ENCODE peak calls at places on chromosome 9, in seven cellular contexts. Q is breast epithelium, U is heart left ventricle, H is tibial nerve, A is adrenal gland, V is K562, T is transverse colon. J is an unnamed sample. For H3K27me3, the result is how much of the 10 kb centered on the place peaks cover.

GRCh38 chr9:21030389-21031035 is 928 bp downstream of the HACD4 start:
- DNase-seq in Q (no peak), U (no peak), H (no peak), A (no peak), V (no peak), T (no peak), J (no peak)

GRCh38 chr9:129498451-129499376 is 122.2 kb downstream of the C9orf50 start:
- DNase-seq in Q (no peak), U (peak), H (no peak), A (no peak), V (no peak), T (no peak), J (no peak)

GRCh38 chr9:35338561-35339274 is 151.2 kb upstream of the RUSC2 start:
- DNase-seq in Q (no peak), U (no peak), H (no peak), A (no peak), V (no peak), T (no peak), J (no peak)

GRCh38 chr9:79083621-79084020 is 488.1 kb upstream of the TLE4 start:
- DNase-seq in Q (no peak), U (no peak), H (no peak), A (no peak), V (no peak), T (no peak), J (no peak)

GRCh38 chr9:97398999-97399758 is 12.7 kb upstream of the TDRD7 start:
- DNase-seq in Q (peak), U (peak), H (no peak), A (peak), V (peak), T (peak), J (peak)

GRCh38 chr9:128120741-128121465 is 6.6 kb downstream of the PTGES2 start:
- DNase-seq in Q (no peak), U (peak), H (no peak), A (no peak), V (no peak), T (peak), J (no peak)

GRCh38 chr9:73239868-73240267 is 88.2 kb downstream of the ANXA1 start:
- DNase-seq in Q (no peak), U (no peak), H (no peak), A (no peak), V (no peak), T (no peak), J (no peak)

GRCh38 chr9:18980124-18980660 is 52.8 kb downstream of the SAXO1 start:
- DNase-seq in Q (no peak), U (no peak), H (no peak), A (no peak), V (no peak), T (no peak), J (no peak)

GRCh38 chr9:129685933-129686259 is 20.4 kb downstream of the PRRX2 start:
- DNase-seq in Q (no peak), U (no peak), H (no peak), A (no peak), V (no peak), T (no peak), J (no peak)

GRCh38 chr9:78278177-78278777 is 18.6 kb upstream of the PSAT1 start:
- DNase-seq in Q (no peak), U (no peak), H (no peak), A (peak), V (no peak), T (no peak), J (no peak)

GRCh38 chr9:92094655-92095054 is 20.6 kb downstream of the SPTLC1 start:
- DNase-seq in Q (no peak), U (no peak), H (no peak), A (no peak), V (peak), T (no peak), J (no peak)

GRCh38 chr9:121499427-121500164 is at the start of gene GGTA1:
- DNase-seq in Q (peak), U (peak), H (peak), A (peak), V (peak), T (peak), J (peak)

GRCh38 chr9:92186631-92187030 is 71.4 kb upstream of the SPTLC1 start:
- DNase-seq in Q (no peak), U (no peak), H (no peak), A (no peak), V (no peak), T (no peak), J (no peak)

GRCh38 chr9:76866689-76867088 is 39.2 kb downstream of the PRUNE2 start:
- DNase-seq in Q (no peak), U (no peak), H (no peak), A (no peak), V (no peak), T (no peak), J (no peak)

GRCh38 chr9:105511486-105511885 is 46.4 kb upstream of the FKTN start:
- DNase-seq in Q (no peak), U (no peak), H (no peak), A (no peak), V (no peak), T (no peak), J (no peak)

GRCh38 chr9:74379718-74380117 is 117.4 kb upstream of the RORB start:
- DNase-seq in Q (no peak), U (no peak), H (no peak), A (no peak), V (peak), T (no peak), J (no peak)

GRCh38 chr9:21294325-21294724 is 10.8 kb downstream of the IFNA5 start:
- DNase-seq in Q (no peak), U (no peak), H (no peak), A (no peak), V (no peak), T (no peak), J (no peak)

GRCh38 chr9:8627944-8628679 is 828.5 kb upstream of the DMAC1 start:
- DNase-seq in Q (no peak), U (no peak), H (no peak), A (no peak), V (no peak), T (no peak), J (no peak)

GRCh38 chr9:79616971-79617370 is 45.2 kb downstream of the TLE4 start:
- DNase-seq in Q (no peak), U (no peak), H (no peak), A (peak), V (no peak), T (no peak), J (no peak)

GRCh38 chr9:16131269-16131668 is 578.4 kb downstream of the CCDC171 start:
- DNase-seq in Q (no peak), U (no peak), H (no peak), A (no peak), V (no peak), T (no peak), J (no peak)

GRCh38 chr9:15824310-15824709 is 271.5 kb downstream of the CCDC171 start:
- DNase-seq in Q (no peak), U (no peak), H (no peak), A (no peak), V (no peak), T (no peak), J (no peak)

GRCh38 chr9:128494108-128494742 is 10.3 kb upstream of the GLE1 start:
- DNase-seq in Q (peak), U (peak), H (peak), A (peak), V (peak), T (peak), J (peak)

GRCh38 chr9:84829997-84830696 is 160.6 kb downstream of the NTRK2 start:
- DNase-seq in Q (no peak), U (no peak), H (no peak), A (no peak), V (no peak), T (no peak), J (no peak)

GRCh38 chr9:691825-692363 is 149.6 kb upstream of the DMRT1 start:
- DNase-seq in Q (no peak), U (no peak), H (no peak), A (no peak), V (no peak), T (no peak), J (no peak)

GRCh38 chr9:33510264-33511183 is 13.5 kb upstream of the ANKRD18B start:
- DNase-seq in Q (no peak), U (peak), H (no peak), A (peak), V (peak), T (peak), J (peak)

GRCh38 chr9:63817622-63818518 is 1467.1 kb downstream of the FOXD4L5 start:
- DNase-seq in Q (peak), U (peak), H (peak), A (peak), V (peak), T (peak), J (peak)

GRCh38 chr9:96487949-96488348 is 38.0 kb downstream of the HABP4 start:
- DNase-seq in Q (no peak), U (peak), H (no peak), A (no peak), V (no peak), T (no peak), J (no peak)

GRCh38 chr9:87249029-87249428 is 248.6 kb upstream of the DAPK1 start:
- DNase-seq in Q (no peak), U (no peak), H (no peak), A (no peak), V (no peak), T (no peak), J (no peak)

DNA sequence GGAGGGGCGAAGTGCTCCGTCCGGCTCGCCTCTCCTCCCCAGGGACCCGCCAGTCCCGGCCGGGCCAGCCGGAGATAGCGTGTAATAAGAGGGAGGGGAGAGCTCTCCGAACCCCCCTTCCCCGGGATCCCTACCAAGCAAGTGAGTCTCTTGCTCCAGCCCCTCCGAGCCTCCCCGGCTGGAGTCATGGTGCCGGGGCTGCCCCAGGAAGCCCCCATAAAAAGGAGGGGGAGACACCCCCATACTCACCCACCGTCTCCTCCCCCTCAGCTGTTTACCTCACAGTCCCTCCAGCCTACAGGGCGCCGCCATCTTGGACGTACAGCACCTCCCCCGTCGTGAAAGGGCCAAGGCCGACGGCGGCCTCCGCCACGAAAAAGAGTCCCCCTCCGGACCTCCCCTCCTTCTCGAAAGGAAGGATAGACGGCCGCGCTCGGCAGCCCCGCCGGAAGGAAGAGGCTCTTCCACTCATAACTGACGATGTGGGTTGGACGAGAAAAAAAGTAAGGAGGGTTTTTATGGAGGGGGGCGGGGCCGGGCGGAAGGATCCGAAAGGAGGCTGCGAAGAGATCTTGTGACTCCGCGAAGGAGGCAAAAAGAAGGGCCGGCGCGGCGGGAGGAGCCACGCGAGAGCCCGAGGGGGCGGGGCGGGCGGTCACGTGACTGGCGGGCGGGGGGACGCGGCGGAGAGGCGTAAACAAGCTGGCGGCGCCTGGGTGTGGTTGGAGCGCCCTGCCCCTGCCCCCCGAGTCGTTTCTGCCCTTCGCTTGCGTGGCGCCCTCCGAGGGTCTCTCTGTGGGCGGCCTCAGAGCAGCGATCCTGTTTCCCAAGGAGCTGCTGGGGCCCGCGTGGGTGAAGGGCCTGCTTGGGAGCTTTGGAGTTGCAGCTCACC is at the start of gene TSC1:
- DNase-seq in Q (peak), U (peak), H (peak), A (peak), V (peak), T (peak), J (peak)
- TF ChIP-seq POLR2A in Q (peak), U (no peak), H (peak), A (peak), V (peak), T (peak), J (peak)

GRCh38 chr9:6198251-6198650 is 17.4 kb upstream of the IL33 start:
- DNase-seq in Q (no peak), U (no peak), H (no peak), A (no peak), V (no peak), T (no peak), J (no peak)

GRCh38 chr9:6199596-6199995 is 16.0 kb upstream of the IL33 start:
- DNase-seq in Q (no peak), U (no peak), H (no peak), A (no peak), V (no peak), T (no peak), J (no peak)

GRCh38 chr9:6197330-6197729 is 18.3 kb upstream of the IL33 start:
- DNase-seq in Q (no peak), U (no peak), H (no peak), A (no peak), V (peak), T (no peak), J (no peak)

GRCh38 chr9:6194934-6195333 is 20.7 kb upstream of the IL33 start:
- DNase-seq in Q (no peak), U (no peak), H (no peak), A (no peak), V (no peak), T (no peak), J (no peak)

DNA sequence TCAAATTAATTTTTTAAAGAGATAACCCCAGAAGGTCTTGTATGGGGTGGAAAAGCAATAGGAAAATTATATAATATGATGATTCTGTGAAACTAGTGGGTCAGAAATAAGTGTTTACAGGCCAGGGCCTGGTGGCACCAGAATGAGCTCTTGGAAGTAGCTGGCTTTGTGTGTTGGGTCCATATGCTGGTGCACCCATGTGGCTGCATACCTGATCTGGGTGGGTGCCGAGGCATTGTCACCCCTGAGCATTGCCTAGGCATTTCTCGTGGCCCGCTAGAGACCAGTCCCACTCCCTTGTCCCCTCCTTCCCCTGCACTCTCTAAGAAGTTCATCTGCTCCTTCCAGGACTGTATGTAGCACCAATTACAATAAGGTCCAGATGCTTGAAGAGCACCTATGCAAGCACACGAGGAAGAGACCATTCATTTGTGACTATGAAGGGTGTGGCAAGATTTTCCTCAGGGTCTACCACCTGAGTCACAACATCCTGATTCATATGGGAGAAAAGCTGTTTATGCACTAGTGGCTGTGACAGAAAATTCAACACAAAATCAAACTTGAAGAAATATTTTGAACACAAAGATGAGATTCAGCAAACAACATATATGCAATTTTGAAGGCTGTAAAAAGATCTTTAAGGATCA is 19.8 kb upstream of the IL33 start:
- DNase-seq in Q (no peak), U (no peak), H (no peak), A (no peak), V (no peak), T (no peak), J (no peak)
- H3K27me3 ChIP-seq in Q (under half), U (under half), H (under half), A (under half), V (under half), T (under half), J (under half)

GRCh38 chr9:37083654-37084053 is 36.7 kb upstream of the ZCCHC7 start:
- DNase-seq in Q (no peak), U (no peak), H (no peak), A (no peak), V (no peak), T (no peak), J (no peak)

GRCh38 chr9:37082214-37082765 is 38.1 kb upstream of the ZCCHC7 start:
- DNase-seq in Q (no peak), U (no peak), H (no peak), A (no peak), V (no peak), T (no peak), J (no peak)

GRCh38 chr9:37085233-37085632 is 35.1 kb upstream of the ZCCHC7 start:
- DNase-seq in Q (no peak), U (no peak), H (no peak), A (no peak), V (no peak), T (no peak), J (no peak)

DNA sequence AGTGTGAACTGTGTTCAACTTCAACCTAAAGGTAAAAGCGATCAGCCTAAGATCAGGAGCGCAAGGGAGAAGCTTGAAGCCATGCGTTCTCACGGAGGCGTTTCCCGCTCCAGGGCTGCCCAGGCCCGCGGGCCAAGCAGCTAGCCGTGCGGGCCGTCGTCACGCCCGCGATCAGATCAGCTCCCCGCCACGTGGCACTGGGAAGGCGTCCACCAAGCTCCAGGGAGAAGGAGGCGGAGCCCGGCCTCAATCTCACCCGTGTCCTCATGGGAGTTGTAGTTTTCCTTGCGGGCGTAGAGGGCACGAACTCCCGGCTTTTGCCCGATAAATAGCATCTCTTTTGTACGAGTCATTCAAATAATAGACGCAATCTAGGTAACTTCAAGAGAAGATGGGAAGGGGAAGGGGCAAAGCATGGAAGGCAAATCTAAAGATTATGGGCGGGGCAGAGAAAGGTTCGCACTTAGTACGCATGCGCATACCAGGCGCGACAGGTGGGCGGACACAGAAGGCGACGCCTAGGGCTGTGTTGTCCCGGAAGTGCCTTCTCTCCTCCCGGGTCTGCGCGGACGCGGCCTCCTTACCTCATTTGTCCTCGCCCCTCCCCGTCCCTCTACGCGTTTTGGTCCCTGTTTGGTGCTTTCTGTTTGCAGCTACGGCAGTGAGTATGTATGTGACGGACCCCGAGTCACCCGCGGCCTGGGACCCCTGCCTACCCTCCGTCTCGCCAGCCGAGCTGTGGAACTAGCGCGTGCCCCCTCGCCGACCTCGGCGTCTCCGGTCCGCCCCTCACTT is 40.8 kb upstream of the ZCCHC7 start:
- DNase-seq in Q (peak), U (peak), H (peak), A (peak), V (peak), T (peak), J (peak)
- TF ChIP-seq POLR2A in Q (peak), U (no peak), H (peak), A (peak), V (peak), T (peak), J (peak)

GRCh38 chr9:36905101-36906066 is 128.7 kb downstream of the PAX5 start:
- DNase-seq in Q (no peak), U (no peak), H (no peak), A (no peak), V (no peak), T (no peak), J (no peak)

GRCh38 chr9:36902861-36903524 is 131.1 kb downstream of the PAX5 start:
- DNase-seq in Q (no peak), U (no peak), H (no peak), A (no peak), V (no peak), T (no peak), J (no peak)

GRCh38 chr9:36902063-36902735 is 131.9 kb downstream of the PAX5 start:
- DNase-seq in Q (no peak), U (no peak), H (no peak), A (no peak), V (no peak), T (no peak), J (no peak)

GRCh38 chr9:36903541-36904435 is 130.3 kb downstream of the PAX5 start:
- DNase-seq in Q (no peak), U (no peak), H (no peak), A (peak), V (peak), T (no peak), J (no peak)

DNA sequence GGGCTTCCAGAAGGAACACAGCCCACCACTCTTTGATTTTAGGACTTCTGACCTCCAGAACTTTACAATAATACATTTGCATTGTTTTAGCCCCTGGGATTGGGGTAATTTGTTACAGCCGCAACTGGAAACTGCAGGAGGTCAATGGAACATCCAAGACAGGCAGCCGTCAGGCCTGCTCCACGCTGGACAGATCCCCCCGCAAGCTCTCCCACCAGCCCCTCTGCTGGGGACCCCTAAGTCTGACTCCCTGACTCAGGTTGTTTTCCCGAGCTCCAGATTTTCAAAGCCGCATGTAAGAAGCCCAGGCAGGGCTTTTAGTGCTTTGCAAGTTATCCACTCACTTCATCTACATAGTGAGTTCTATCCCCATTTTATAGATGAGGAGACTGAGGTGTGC is 127.6 kb downstream of the PAX5 start:
- DNase-seq in Q (no peak), U (no peak), H (no peak), A (no peak), V (no peak), T (no peak), J (no peak)
- H3K27me3 ChIP-seq in Q (under half), U (under half), H (under half), A (under half), V (under half), T (under half), J (under half)

GRCh38 chr9:136949817-136950655 is 2.0 kb upstream of the LCN12 start:
- DNase-seq in Q (peak), U (peak), H (peak), A (peak), V (peak), T (peak), J (peak)

GRCh38 chr9:136949239-136949816 is 2.7 kb upstream of the LCN12 start:
- DNase-seq in Q (no peak), U (peak), H (no peak), A (no peak), V (no peak), T (no peak), J (no peak)

GRCh38 chr9:136946228-136946892 is 1.3 kb downstream of the C8G start:
- DNase-seq in Q (no peak), U (peak), H (no peak), A (no peak), V (no peak), T (no peak), J (no peak)

GRCh38 chr9:136946893-136947891 is 2.1 kb downstream of the C8G start:
- DNase-seq in Q (no peak), U (peak), H (no peak), A (no peak), V (no peak), T (no peak), J (no peak)

GRCh38 chr9:136947955-136948510 is 3.0 kb downstream of the C8G start:
- DNase-seq in Q (no peak), U (peak), H (no peak), A (no peak), V (peak), T (peak), J (no peak)
- TF ChIP-seq POLR2A in Q (no peak), U (no peak), H (no peak), A (no peak), V (no peak), T (no peak), J (no peak)

GRCh38 chr9:116030532-116030931 is 123.1 kb upstream of the PAPPA start:
- DNase-seq in Q (no peak), U (no peak), H (no peak), A (no peak), V (no peak), T (no peak), J (no peak)
- H3K27me3 ChIP-seq in Q (under half), U (under half), H (under half), A (under half), V (under half), T (under half), J (under half)

J was measured in gastrocnemius medialis.